ENCODE peak calls at places on chromosomes 6 and 20, in eight cellular contexts. B is ovary, K is HCT116, G is upper lobe of right lung, Y is fibroblast of lung, P is GM23338, Q is neuronal stem cell, U is neural progenitor cell. X is an unnamed sample. For H3K36me3 and H3K27me3, the result is how much of the 10 kb centered on the place peaks cover.

GRCh38 chr6:169700296-169700695 is 1.5 kb downstream of the WDR27 start:
- DNase-seq in B (no peak), K (no peak), G (no peak), Y (peak), P (peak), Q (no peak), U (no peak), X (no peak)

GRCh38 chr6:109491207-109491938 is 8.4 kb upstream of the ZBTB24 start:
- DNase-seq in B (no peak), K (no peak), G (no peak), Y (no peak), P (peak), Q (no peak), U (no peak), X (no peak)

GRCh38 chr6:29631860-29632731 is 887 bp downstream of the GABBR1 start:
- DNase-seq in B (peak), K (no peak), G (peak), Y (peak), P (peak), Q (no peak), U (peak), X (no peak)

GRCh38 chr6:35203680-35204079 is 10.1 kb upstream of the SCUBE3 start:
- DNase-seq in B (no peak), K (no peak), G (no peak), Y (no peak), P (no peak), Q (no peak), U (no peak), X (no peak)

GRCh38 chr6:139029470-139030210 is 1.1 kb downstream of the ABRACL start:
- DNase-seq in B (peak), K (no peak), G (peak), Y (peak), P (peak), Q (peak), U (peak), X (peak)

GRCh38 chr6:159499034-159499433 is 194.0 kb downstream of the SOD2 start:
- DNase-seq in B (no peak), K (no peak), G (no peak), Y (no peak), P (no peak), Q (no peak), U (no peak), X (no peak)

GRCh38 chr6:157514659-157515496 is 133.9 kb downstream of the ZDHHC14 start:
- DNase-seq in B (no peak), K (no peak), G (no peak), Y (peak), P (no peak), Q (no peak), U (no peak), X (no peak)

GRCh38 chr20:1947535-1947846 is 46.4 kb downstream of the PDYN start:
- DNase-seq in B (no peak), K (no peak), G (no peak), Y (no peak), P (no peak), Q (no peak), U (no peak), X (no peak)

GRCh38 chr6:122653094-122653493 is 42.9 kb downstream of the PKIB start:
- DNase-seq in B (no peak), K (peak), G (no peak), Y (no peak), P (peak), Q (no peak), U (no peak), X (no peak)

GRCh38 chr6:137872071-137872470 is 5.0 kb downstream of the TNFAIP3 start:
- DNase-seq in B (no peak), K (no peak), G (no peak), Y (no peak), P (no peak), Q (no peak), U (no peak), X (no peak)

GRCh38 chr20:48695255-48695654 is 132.5 kb downstream of the PREX1 start:
- DNase-seq in B (no peak), K (no peak), G (peak), Y (no peak), P (no peak), Q (no peak), U (no peak), X (no peak)

GRCh38 chr6:69866351-69867074 is at the start of gene COL19A1:
- DNase-seq in B (peak), K (no peak), G (peak), Y (no peak), P (peak), Q (peak), U (peak), X (no peak)

GRCh38 chr6:159966981-159967380 is 1.9 kb upstream of the IGF2R start:
- DNase-seq in B (no peak), K (no peak), G (no peak), Y (peak), P (no peak), Q (no peak), U (no peak), X (no peak)

GRCh38 chr6:38284772-38285406 is 354.8 kb downstream of the BTBD9 start:
- DNase-seq in B (no peak), K (no peak), G (no peak), Y (no peak), P (no peak), Q (no peak), U (no peak), X (no peak)

GRCh38 chr6:132530293-132530974 is 7.6 kb upstream of the TAAR9 start:
- DNase-seq in B (peak), K (peak), G (no peak), Y (peak), P (peak), Q (peak), U (peak), X (no peak)

GRCh38 chr6:37600287-37600916 is 97.3 kb downstream of the MDGA1 start:
- DNase-seq in B (no peak), K (no peak), G (no peak), Y (no peak), P (peak), Q (no peak), U (no peak), X (no peak)

GRCh38 chr6:40710626-40711354 is 123.6 kb upstream of the LRFN2 start:
- DNase-seq in B (no peak), K (no peak), G (no peak), Y (no peak), P (no peak), Q (no peak), U (no peak), X (no peak)

GRCh38 chr6:36491378-36491965 is 48.7 kb downstream of the KCTD20 start:
- DNase-seq in B (no peak), K (no peak), G (no peak), Y (no peak), P (peak), Q (no peak), U (no peak), X (no peak)

GRCh38 chr6:128499079-128499705 is 21.2 kb downstream of the PTPRK start:
- DNase-seq in B (no peak), K (no peak), G (no peak), Y (no peak), P (no peak), Q (no peak), U (no peak), X (no peak)

GRCh38 chr6:77962070-77962469 is 309.2 kb downstream of the MEI4 start:
- DNase-seq in B (no peak), K (no peak), G (no peak), Y (no peak), P (no peak), Q (no peak), U (no peak), X (no peak)

GRCh38 chr20:12207875-12208274 is 290.2 kb downstream of the BTBD3 start:
- DNase-seq in B (no peak), K (peak), G (no peak), Y (peak), P (peak), Q (peak), U (peak), X (no peak)

GRCh38 chr6:30883743-30884520 is at the start of gene DDR1:
- DNase-seq in B (peak), K (no peak), G (peak), Y (peak), P (peak), Q (peak), U (peak), X (peak)

GRCh38 chr6:105200133-105200730 is 20.4 kb upstream of the POPDC3 start:
- DNase-seq in B (no peak), K (no peak), G (no peak), Y (no peak), P (no peak), Q (no peak), U (no peak), X (no peak)

GRCh38 chr6:105204768-105205167 is 25.0 kb upstream of the POPDC3 start:
- DNase-seq in B (no peak), K (no peak), G (no peak), Y (no peak), P (no peak), Q (no peak), U (no peak), X (no peak)

GRCh38 chr6:105202486-105202885 is 22.7 kb upstream of the POPDC3 start:
- DNase-seq in B (no peak), K (no peak), G (no peak), Y (no peak), P (no peak), Q (no peak), U (no peak), X (no peak)

GRCh38 chr6:105207524-105208269 is 27.9 kb upstream of the POPDC3 start:
- DNase-seq in B (no peak), K (no peak), G (no peak), Y (no peak), P (no peak), Q (no peak), U (no peak), X (no peak)

DNA sequence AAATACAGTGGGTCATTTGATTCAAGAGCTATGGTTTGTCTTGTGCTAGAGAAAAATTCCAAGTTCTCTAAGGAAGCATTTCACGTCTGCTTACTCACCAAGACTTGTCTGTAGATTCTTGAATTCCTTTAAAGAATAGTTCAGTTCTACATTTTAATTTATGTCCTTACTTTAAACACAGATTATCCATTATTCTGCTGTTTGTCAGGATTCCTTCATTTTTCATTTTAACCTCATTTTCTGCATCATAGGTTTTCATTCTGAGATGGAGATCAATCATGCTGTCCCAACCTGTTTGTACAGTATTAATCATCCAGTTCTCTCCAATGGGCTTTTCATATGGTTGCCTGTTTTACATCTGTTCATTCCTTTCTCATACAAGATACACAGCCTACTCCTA is 24.5 kb upstream of the POPDC3 start:
- DNase-seq in B (no peak), K (no peak), G (no peak), Y (no peak), P (no peak), Q (no peak), U (no peak), X (no peak)
- H3K36me3 ChIP-seq in B (under half), K (under half), G (under half), Y (under half), P (under half), Q (under half), U (under half), X (under half)

DNA sequence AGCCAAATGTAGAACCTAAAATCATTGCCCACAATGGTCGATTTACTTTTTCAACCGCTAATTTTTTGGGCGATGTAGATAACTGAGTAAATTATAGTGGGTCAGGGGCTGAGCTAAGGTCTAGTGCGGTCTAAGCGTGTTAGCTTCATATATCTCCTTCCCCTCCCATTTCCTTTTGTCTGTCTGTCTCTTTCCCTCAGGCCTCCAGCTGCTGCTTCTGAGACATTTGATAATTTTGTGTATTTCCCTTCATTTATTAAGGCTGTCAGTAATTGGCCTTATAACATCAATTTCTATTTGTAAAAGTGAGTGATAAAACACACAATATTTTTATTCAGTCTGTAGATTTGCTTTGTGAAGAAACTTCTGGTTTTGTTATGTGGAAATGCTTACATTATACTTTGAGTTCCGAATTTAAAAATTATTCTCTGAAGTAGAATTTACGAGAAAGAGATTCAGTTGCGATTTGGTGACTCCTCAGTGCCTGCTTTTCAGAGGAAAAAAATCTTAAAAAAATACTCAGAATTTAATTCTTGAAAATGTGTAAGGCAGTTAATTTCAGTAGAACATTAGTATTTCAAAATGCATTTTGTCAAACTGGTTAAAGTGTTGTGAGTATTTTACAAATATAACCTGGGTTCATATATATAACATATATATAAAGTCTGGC is 1.4 kb downstream of the TMEM170B start:
- DNase-seq in B (no peak), K (no peak), G (no peak), Y (no peak), P (no peak), Q (no peak), U (peak), X (no peak)
- H3K27ac ChIP-seq in B (no peak), K (no peak), G (peak), Y (no peak), P (no peak), Q (no peak), U (no peak), X (peak)

DNA sequence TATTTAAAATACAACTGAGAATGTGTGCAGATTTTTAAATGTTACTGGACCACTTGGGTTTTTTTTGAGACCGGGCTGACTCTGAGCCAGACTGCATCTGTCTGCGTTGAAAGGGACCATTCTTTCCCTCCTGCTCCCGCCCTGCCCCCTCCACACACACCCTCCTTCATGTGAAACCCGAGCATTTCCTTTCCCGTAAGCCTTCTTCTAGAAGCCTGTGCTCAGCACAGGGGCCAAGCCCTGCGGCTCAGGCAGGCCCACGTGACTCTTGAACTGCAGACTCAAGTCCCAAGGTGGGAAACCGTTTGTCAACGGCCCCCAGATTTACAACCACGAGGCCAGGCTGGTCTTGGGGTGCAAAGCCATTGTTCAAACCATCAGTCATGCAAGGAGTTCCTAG is 82.6 kb upstream of the FOXC1 start:
- DNase-seq in B (peak), K (no peak), G (no peak), Y (peak), P (peak), Q (no peak), U (peak), X (no peak)
- H3K27me3 ChIP-seq in B (under half), K (under half), G (under half), Y (under half), P (half or more), Q (under half), U (half or more), X (under half)

DNA sequence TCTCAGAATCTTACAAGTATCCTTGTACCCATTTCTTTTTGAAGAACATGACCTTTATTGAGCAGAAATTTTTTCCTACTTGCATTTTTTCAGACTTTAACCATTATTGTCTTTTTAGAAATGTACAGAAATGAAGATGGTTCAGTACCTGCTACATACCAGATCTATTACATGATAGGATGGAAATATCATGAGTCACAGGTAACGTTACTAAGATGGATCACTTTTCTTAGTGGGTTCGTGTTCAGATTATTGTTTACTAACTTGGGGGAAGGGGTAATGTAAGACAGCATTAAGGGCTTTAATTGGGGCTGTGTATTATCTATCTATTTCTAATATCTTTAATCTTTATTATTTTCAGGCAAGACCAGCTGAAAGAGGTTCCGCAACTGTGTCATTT is 31.9 kb downstream of the NDUFAF5 start:
- DNase-seq in B (no peak), K (no peak), G (no peak), Y (no peak), P (no peak), Q (no peak), U (no peak), X (no peak)
- H3K36me3 ChIP-seq in B (under half), K (under half), G (half or more), Y (under half), P (under half), Q (under half), U (under half), X (half or more)

GRCh38 chr6:11214911-11215310 is 17.6 kb downstream of the NEDD9 start:
- DNase-seq in B (no peak), K (no peak), G (no peak), Y (no peak), P (no peak), Q (no peak), U (no peak), X (no peak)

GRCh38 chr6:11212625-11213024 is 19.8 kb downstream of the NEDD9 start:
- DNase-seq in B (no peak), K (no peak), G (no peak), Y (peak), P (no peak), Q (no peak), U (no peak), X (peak)

GRCh38 chr6:11214438-11214837 is 18.0 kb downstream of the NEDD9 start:
- DNase-seq in B (no peak), K (no peak), G (no peak), Y (no peak), P (no peak), Q (no peak), U (no peak), X (no peak)

GRCh38 chr6:11215773-11216172 is 16.7 kb downstream of the NEDD9 start:
- DNase-seq in B (no peak), K (no peak), G (no peak), Y (no peak), P (no peak), Q (no peak), U (peak), X (no peak)

GRCh38 chr6:11213305-11214106 is 19.0 kb downstream of the NEDD9 start:
- DNase-seq in B (no peak), K (no peak), G (no peak), Y (peak), P (no peak), Q (no peak), U (no peak), X (no peak)
- H3K27ac ChIP-seq in B (no peak), K (no peak), G (peak), Y (peak), P (no peak), Q (no peak), U (no peak), X (peak)

GRCh38 chr6:74318738-74319137 is 622.7 kb downstream of the CD109 start:
- DNase-seq in B (no peak), K (no peak), G (no peak), Y (no peak), P (no peak), Q (no peak), U (no peak), X (no peak)
- H3K27me3 ChIP-seq in B (under half), K (under half), G (under half), Y (under half), P (under half), Q (under half), U (under half), X (under half)

DNA sequence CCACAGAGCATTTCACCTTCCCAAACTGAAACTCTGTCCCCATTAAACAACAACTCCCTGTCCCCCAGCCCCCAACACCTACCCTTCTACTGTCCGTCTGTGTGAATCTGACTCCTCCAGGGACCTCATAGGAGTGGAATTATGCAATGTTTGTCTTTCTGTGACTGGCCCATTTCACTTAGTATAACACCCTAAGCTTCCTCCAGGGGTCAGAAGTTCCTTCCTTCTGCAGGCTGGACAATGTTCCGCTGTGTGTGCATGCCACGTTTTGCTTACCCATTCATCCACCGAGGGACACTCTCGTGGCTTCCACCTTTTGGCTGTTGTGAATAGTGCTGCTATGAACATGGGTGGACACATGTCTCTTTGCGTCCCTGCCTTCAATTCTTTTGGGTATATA is 37.6 kb upstream of the MPC1 start:
- DNase-seq in B (no peak), K (no peak), G (no peak), Y (peak), P (no peak), Q (no peak), U (no peak), X (no peak)
- H3K36me3 ChIP-seq in B (under half), K (under half), G (half or more), Y (under half), P (under half), Q (under half), U (under half), X (half or more)